ENCODE peak calls at places on chromosomes 16 and 17, in five cellular contexts. Q, S, D, K and Z are unnamed samples.

GRCh38 chr17:36777118-36777517 is 160.2 kb upstream of the LHX1 start:
- DNase-seq in Q (no peak), S (peak; percentile 9), D (no peak), K (peak; percentile 19), Z (no peak)

GRCh38 chr16:3458852-3459361 is 15.4 kb downstream of the NAA60 start:
- DNase-seq in Q (peak; percentile 50), S (peak; percentile 50), D (no peak), K (peak; percentile 34), Z (no peak)

GRCh38 chr17:74262601-74263000 is 11.4 kb upstream of the DNAI2 start:
- DNase-seq in Q (no peak), S (no peak), D (no peak), K (no peak), Z (no peak)

GRCh38 chr17:64028874-64029464 is 8.5 kb upstream of the ICAM2 start:
- DNase-seq in Q (peak; percentile 81), S (peak; percentile 63), D (peak; percentile 73), K (peak; percentile 79), Z (peak; percentile 56)

GRCh38 chr17:77383613-77384608 is 243.1 kb downstream of the SEC14L1 start:
- DNase-seq in Q (peak; percentile 51), S (no peak), D (no peak), K (no peak), Z (no peak)

GRCh38 chr16:68235882-68236803 is at the start of gene ESRP2:
- DNase-seq in Q (peak; percentile 24), S (no peak), D (no peak), K (peak; percentile 48), Z (no peak)

GRCh38 chr17:19316756-19317358 is 45.7 kb downstream of the B9D1 start:
- DNase-seq in Q (no peak), S (peak; percentile 34), D (no peak), K (no peak), Z (no peak)

GRCh38 chr16:14374451-14375131 is 255.5 kb downstream of the PARN start:
- DNase-seq in Q (no peak), S (no peak), D (no peak), K (no peak), Z (no peak)

GRCh38 chr16:86567701-86568571 is 1.3 kb downstream of the FOXC2 start:
- DNase-seq in Q (peak; percentile 71), S (peak; percentile 65), D (no peak), K (peak; percentile 72), Z (no peak)

GRCh38 chr16:52184336-52184735 is 362.6 kb downstream of the TOX3 start:
- DNase-seq in Q (no peak), S (no peak), D (no peak), K (no peak), Z (no peak)

GRCh38 chr17:39153541-39154111 is 2.2 kb upstream of the PLXDC1 start:
- DNase-seq in Q (peak; percentile 86), S (peak; percentile 79), D (peak; percentile 95), K (peak; percentile 91), Z (peak; percentile 88)

GRCh38 chr17:20225162-20226115 is 216.3 kb downstream of the SPECC1 start:
- DNase-seq in Q (no peak), S (no peak), D (no peak), K (no peak), Z (no peak)

GRCh38 chr17:72643575-72644216 is 448.8 kb downstream of the SLC39A11 start:
- DNase-seq in Q (no peak), S (no peak), D (no peak), K (no peak), Z (no peak)

GRCh38 chr17:79047291-79047920 is 23.4 kb downstream of the C1QTNF1 start:
- DNase-seq in Q (no peak), S (no peak), D (no peak), K (no peak), Z (no peak)

GRCh38 chr17:82734987-82735866 is at the start of gene FN3K:
- DNase-seq in Q (peak; percentile 73), S (peak; percentile 66), D (peak; percentile 33), K (peak; percentile 76), Z (peak; percentile 39)

GRCh38 chr17:61128671-61129115 is 270.9 kb upstream of the TBX2 start:
- DNase-seq in Q (peak; percentile 62), S (peak; percentile 54), D (no peak), K (peak; percentile 11), Z (no peak)

GRCh38 chr16:87806608-87807546 is 41.1 kb upstream of the KLHDC4 start:
- DNase-seq in Q (peak; percentile 94), S (peak; percentile 85), D (peak; percentile 58), K (peak; percentile 60), Z (peak; percentile 89)

GRCh38 chr17:64718058-64718457 is 56.0 kb upstream of the SMURF2 start:
- DNase-seq in Q (no peak), S (no peak), D (no peak), K (no peak), Z (no peak)

GRCh38 chr17:44171931-44172455 is 1.5 kb downstream of the ASB16 start:
- DNase-seq in Q (no peak), S (no peak), D (no peak), K (no peak), Z (no peak)

GRCh38 chr16:30649725-30650368 is 913 bp upstream of the PRR14 start:
- DNase-seq in Q (no peak), S (no peak), D (no peak), K (no peak), Z (no peak)

GRCh38 chr17:78725448-78726021 is 56.5 kb downstream of the CYTH1 start:
- DNase-seq in Q (no peak), S (no peak), D (peak; percentile 45), K (no peak), Z (no peak)

GRCh38 chr16:53504665-53505064 is 1.7 kb upstream of the AKTIP start:
- DNase-seq in Q (peak; percentile 59), S (peak; percentile 79), D (no peak), K (peak; percentile 81), Z (no peak)